ENCODE peak calls at places on chromosomes 16 and 17, in ten cellular contexts. One of them, this sample, is unnamed.

GRCh38 chr16:19396555-19397011 is 21.1 kb upstream of the TMC5 start:
- DNase-seq in brain pericyte: no peak
- DNase-seq in NCI-H187: peak; percentile 26
- DNase-seq in GM19239: no peak
- DNase-seq in activated CD4-positive, alpha-beta T cell treated with anti-CD3 and anti-CD28 coated beads, Interleukin-2, amount 50 U/mL, for 1 hour: no peak
- DNase-seq in GM12864: no peak
- DNase-seq in activated B cell treated with CpG ODN at 0.5 μM for 24 hours: no peak
- DNase-seq in ELR: no peak
- DNase-seq in AG08395: no peak
- DNase-seq in fibroblast of the conjunctiva: no peak
- DNase-seq in this sample: no peak

GRCh38 chr16:4101421-4102275 is 14.6 kb downstream of the ADCY9 start:
- DNase-seq in brain pericyte: no peak
- DNase-seq in NCI-H187: no peak
- DNase-seq in GM19239: no peak
- DNase-seq in activated CD4-positive, alpha-beta T cell treated with anti-CD3 and anti-CD28 coated beads, Interleukin-2, amount 50 U/mL, for 1 hour: no peak
- DNase-seq in GM12864: no peak
- DNase-seq in activated B cell treated with CpG ODN at 0.5 μM for 24 hours: no peak
- DNase-seq in ELR: no peak
- DNase-seq in AG08395: no peak
- DNase-seq in fibroblast of the conjunctiva: no peak
- DNase-seq in this sample: no peak

GRCh38 chr16:16861546-16861945 is 482.6 kb downstream of the NPIPA7 start:
- DNase-seq in brain pericyte: no peak
- DNase-seq in NCI-H187: peak; percentile 39
- DNase-seq in GM19239: peak; percentile 53
- DNase-seq in activated CD4-positive, alpha-beta T cell treated with anti-CD3 and anti-CD28 coated beads, Interleukin-2, amount 50 U/mL, for 1 hour: peak; percentile 56
- DNase-seq in GM12864: peak; percentile 33
- DNase-seq in activated B cell treated with CpG ODN at 0.5 μM for 24 hours: peak; percentile 18
- DNase-seq in ELR: peak; percentile 30
- DNase-seq in AG08395: peak; percentile 48
- DNase-seq in fibroblast of the conjunctiva: peak; percentile 16
- DNase-seq in this sample: no peak

GRCh38 chr17:63703556-63704258 is 3.8 kb upstream of the LIMD2 start:
- DNase-seq in brain pericyte: no peak
- DNase-seq in NCI-H187: no peak
- DNase-seq in GM19239: no peak
- DNase-seq in activated CD4-positive, alpha-beta T cell treated with anti-CD3 and anti-CD28 coated beads, Interleukin-2, amount 50 U/mL, for 1 hour: no peak
- DNase-seq in GM12864: no peak
- DNase-seq in activated B cell treated with CpG ODN at 0.5 μM for 24 hours: no peak
- DNase-seq in ELR: no peak
- DNase-seq in AG08395: no peak
- DNase-seq in fibroblast of the conjunctiva: no peak
- DNase-seq in this sample: no peak

GRCh38 chr16:3902731-3903130 is 22.2 kb upstream of the CREBBP start:
- DNase-seq in brain pericyte: no peak
- DNase-seq in NCI-H187: no peak
- DNase-seq in GM19239: no peak
- DNase-seq in activated CD4-positive, alpha-beta T cell treated with anti-CD3 and anti-CD28 coated beads, Interleukin-2, amount 50 U/mL, for 1 hour: no peak
- DNase-seq in GM12864: no peak
- DNase-seq in activated B cell treated with CpG ODN at 0.5 μM for 24 hours: no peak
- DNase-seq in ELR: no peak
- DNase-seq in AG08395: no peak
- DNase-seq in fibroblast of the conjunctiva: no peak
- DNase-seq in this sample: no peak

GRCh38 chr17:68344701-68345136 is 53.4 kb downstream of the ARSG start:
- DNase-seq in brain pericyte: no peak
- DNase-seq in NCI-H187: no peak
- DNase-seq in GM19239: no peak
- DNase-seq in activated CD4-positive, alpha-beta T cell treated with anti-CD3 and anti-CD28 coated beads, Interleukin-2, amount 50 U/mL, for 1 hour: peak; percentile 35
- DNase-seq in GM12864: no peak
- DNase-seq in activated B cell treated with CpG ODN at 0.5 μM for 24 hours: no peak
- DNase-seq in ELR: peak; percentile 27
- DNase-seq in AG08395: no peak
- DNase-seq in fibroblast of the conjunctiva: no peak
- DNase-seq in this sample: no peak

GRCh38 chr16:63403792-63404191 is 1367.6 kb upstream of the CDH8 start:
- DNase-seq in brain pericyte: no peak
- DNase-seq in NCI-H187: no peak
- DNase-seq in GM19239: no peak
- DNase-seq in activated CD4-positive, alpha-beta T cell treated with anti-CD3 and anti-CD28 coated beads, Interleukin-2, amount 50 U/mL, for 1 hour: no peak
- DNase-seq in GM12864: no peak
- DNase-seq in activated B cell treated with CpG ODN at 0.5 μM for 24 hours: no peak
- DNase-seq in ELR: no peak
- DNase-seq in AG08395: no peak
- DNase-seq in fibroblast of the conjunctiva: no peak
- DNase-seq in this sample: no peak

GRCh38 chr17:29158515-29159275 is 21.5 kb downstream of the MYO18A start:
- DNase-seq in brain pericyte: no peak
- DNase-seq in NCI-H187: no peak
- DNase-seq in GM19239: no peak
- DNase-seq in activated CD4-positive, alpha-beta T cell treated with anti-CD3 and anti-CD28 coated beads, Interleukin-2, amount 50 U/mL, for 1 hour: no peak
- DNase-seq in GM12864: no peak
- DNase-seq in activated B cell treated with CpG ODN at 0.5 μM for 24 hours: no peak
- DNase-seq in ELR: peak; percentile 83
- DNase-seq in AG08395: peak; percentile 78
- DNase-seq in fibroblast of the conjunctiva: peak; percentile 33
- DNase-seq in this sample: no peak

GRCh38 chr17:32786169-32786568 is 90.8 kb downstream of the MYO1D start:
- DNase-seq in brain pericyte: no peak
- DNase-seq in NCI-H187: no peak
- DNase-seq in GM19239: no peak
- DNase-seq in activated CD4-positive, alpha-beta T cell treated with anti-CD3 and anti-CD28 coated beads, Interleukin-2, amount 50 U/mL, for 1 hour: no peak
- DNase-seq in GM12864: no peak
- DNase-seq in activated B cell treated with CpG ODN at 0.5 μM for 24 hours: no peak
- DNase-seq in ELR: no peak
- DNase-seq in AG08395: no peak
- DNase-seq in fibroblast of the conjunctiva: no peak
- DNase-seq in this sample: no peak

GRCh38 chr16:82709987-82710386 is 83.2 kb downstream of the CDH13 start:
- DNase-seq in brain pericyte: no peak
- DNase-seq in NCI-H187: no peak
- DNase-seq in GM19239: no peak
- DNase-seq in activated CD4-positive, alpha-beta T cell treated with anti-CD3 and anti-CD28 coated beads, Interleukin-2, amount 50 U/mL, for 1 hour: no peak
- DNase-seq in GM12864: no peak
- DNase-seq in activated B cell treated with CpG ODN at 0.5 μM for 24 hours: no peak
- DNase-seq in ELR: no peak
- DNase-seq in AG08395: no peak
- DNase-seq in fibroblast of the conjunctiva: no peak
- DNase-seq in this sample: no peak

GRCh38 chr17:43449470-43450202 is 34.1 kb upstream of the DHX8 start:
- DNase-seq in brain pericyte: no peak
- DNase-seq in NCI-H187: no peak
- DNase-seq in GM19239: no peak
- DNase-seq in activated CD4-positive, alpha-beta T cell treated with anti-CD3 and anti-CD28 coated beads, Interleukin-2, amount 50 U/mL, for 1 hour: no peak
- DNase-seq in GM12864: no peak
- DNase-seq in activated B cell treated with CpG ODN at 0.5 μM for 24 hours: no peak
- DNase-seq in ELR: no peak
- DNase-seq in AG08395: peak; percentile 36
- DNase-seq in fibroblast of the conjunctiva: no peak
- DNase-seq in this sample: no peak